ENCODE peak calls at places on chromosome 19, in seven cellular contexts. One of them, this sample, is unnamed. For H3K27me3, the result is how much of the 10 kb centered on the place peaks cover.

GRCh38 chr19:19538077-19538764 is at the start of gene CILP2:
- DNase-seq in H7: peak
- DNase-seq in effector memory CD4-positive, alpha-beta T cell: peak
- DNase-seq in A673: peak
- DNase-seq in bronchial epithelial cell: no peak
- DNase-seq in fibroblast of lung: no peak
- DNase-seq in Karpas-422: peak
- DNase-seq in this sample: no peak

GRCh38 chr19:31541396-31541795 is 192.2 kb upstream of the TSHZ3 start:
- DNase-seq in bronchial epithelial cell: no peak
- DNase-seq in Karpas-422: no peak
- DNase-seq in effector memory CD4-positive, alpha-beta T cell: no peak
- DNase-seq in A673: no peak
- DNase-seq in fibroblast of lung: no peak
- DNase-seq in H7: no peak
- DNase-seq in this sample: no peak

GRCh38 chr19:31674503-31675186 is 325.4 kb upstream of the TSHZ3 start:
- DNase-seq in bronchial epithelial cell: no peak
- DNase-seq in H7: no peak
- DNase-seq in fibroblast of lung: peak
- DNase-seq in Karpas-422: no peak
- DNase-seq in effector memory CD4-positive, alpha-beta T cell: no peak
- DNase-seq in A673: no peak
- DNase-seq in this sample: peak

GRCh38 chr19:19782783-19783182 is 38.8 kb downstream of the ZNF506 start:
- DNase-seq in H7: no peak
- DNase-seq in Karpas-422: no peak
- DNase-seq in fibroblast of lung: no peak
- DNase-seq in A673: no peak
- DNase-seq in effector memory CD4-positive, alpha-beta T cell: no peak
- DNase-seq in bronchial epithelial cell: no peak
- DNase-seq in this sample: no peak

GRCh38 chr19:37412700-37413099 is 41.8 kb downstream of the ZNF527 start:
- DNase-seq in Karpas-422: no peak
- DNase-seq in H7: no peak
- DNase-seq in fibroblast of lung: no peak
- DNase-seq in effector memory CD4-positive, alpha-beta T cell: no peak
- DNase-seq in bronchial epithelial cell: no peak
- DNase-seq in A673: no peak
- DNase-seq in this sample: no peak

GRCh38 chr19:46935066-46935663 is 74.4 kb downstream of the ARHGAP35 start:
- DNase-seq in Karpas-422: no peak
- DNase-seq in A673: no peak
- DNase-seq in H7: no peak
- DNase-seq in fibroblast of lung: no peak
- DNase-seq in bronchial epithelial cell: peak
- DNase-seq in effector memory CD4-positive, alpha-beta T cell: no peak
- DNase-seq in this sample: no peak

GRCh38 chr19:40143612-40144011 is 47.6 kb upstream of the MAP3K10 start:
- DNase-seq in A673: peak
- DNase-seq in bronchial epithelial cell: no peak
- DNase-seq in effector memory CD4-positive, alpha-beta T cell: no peak
- DNase-seq in H7: no peak
- DNase-seq in fibroblast of lung: no peak
- DNase-seq in Karpas-422: peak
- DNase-seq in this sample: no peak

GRCh38 chr19:16888629-16889371 is at the start of gene F2RL3:
- DNase-seq in Karpas-422: no peak
- DNase-seq in fibroblast of lung: no peak
- DNase-seq in effector memory CD4-positive, alpha-beta T cell: no peak
- DNase-seq in A673: no peak
- DNase-seq in bronchial epithelial cell: no peak
- DNase-seq in H7: peak
- DNase-seq in this sample: no peak

GRCh38 chr19:16620018-16620417 is 8.0 kb downstream of the MED26 start:
- DNase-seq in fibroblast of lung: no peak
- DNase-seq in bronchial epithelial cell: no peak
- DNase-seq in effector memory CD4-positive, alpha-beta T cell: no peak
- DNase-seq in H7: no peak
- DNase-seq in A673: no peak
- DNase-seq in Karpas-422: no peak
- DNase-seq in this sample: no peak

GRCh38 chr19:45876411-45877197 is 9.3 kb downstream of the IRF2BP1 start:
- DNase-seq in fibroblast of lung: peak
- DNase-seq in bronchial epithelial cell: no peak
- DNase-seq in effector memory CD4-positive, alpha-beta T cell: no peak
- DNase-seq in A673: no peak
- DNase-seq in H7: peak
- DNase-seq in Karpas-422: no peak
- DNase-seq in this sample: no peak

DNA sequence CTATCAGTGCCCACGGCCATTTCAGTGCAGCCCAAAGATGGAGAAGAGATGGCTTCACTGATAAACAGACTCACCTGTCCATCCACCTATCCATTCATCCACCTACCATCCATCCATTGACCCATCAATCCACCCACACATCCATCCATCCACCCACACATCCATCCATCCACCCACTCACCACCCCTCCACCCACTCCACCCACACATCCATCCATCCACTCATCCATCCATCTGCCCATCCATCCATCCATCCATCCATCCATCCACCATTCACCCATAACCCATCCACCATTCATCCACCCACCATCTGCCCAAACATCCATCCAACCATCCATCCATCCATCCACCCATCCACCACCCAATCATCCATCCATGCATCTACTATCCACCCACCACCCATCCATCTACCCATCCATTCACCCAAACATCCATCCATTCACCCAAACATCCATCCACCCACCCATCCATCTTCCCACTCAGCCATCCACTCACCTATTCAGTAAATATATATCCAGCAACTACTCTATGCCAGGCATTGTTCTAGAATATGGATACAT is 31.6 kb upstream of the ZNRF4 start:
- DNase-seq in effector memory CD4-positive, alpha-beta T cell: no peak
- DNase-seq in Karpas-422: no peak
- DNase-seq in fibroblast of lung: no peak
- DNase-seq in bronchial epithelial cell: no peak
- DNase-seq in H7: no peak
- DNase-seq in A673: no peak
- DNase-seq in this sample: no peak
- H3K27me3 ChIP-seq in effector memory CD4-positive, alpha-beta T cell: under half
- H3K27me3 ChIP-seq in Karpas-422: under half
- H3K27me3 ChIP-seq in fibroblast of lung: under half
- H3K27me3 ChIP-seq in bronchial epithelial cell: under half
- H3K27me3 ChIP-seq in H7: under half
- H3K27me3 ChIP-seq in A673: under half
- H3K27me3 ChIP-seq in this sample: under half

GRCh38 chr19:1674293-1674679 is 21.9 kb upstream of the TCF3 start:
- DNase-seq in A673: no peak
- DNase-seq in effector memory CD4-positive, alpha-beta T cell: no peak
- DNase-seq in bronchial epithelial cell: no peak
- DNase-seq in fibroblast of lung: no peak
- DNase-seq in Karpas-422: no peak
- DNase-seq in H7: peak
- DNase-seq in this sample: no peak

GRCh38 chr19:1678073-1678472 is 25.7 kb upstream of the TCF3 start:
- DNase-seq in A673: no peak
- DNase-seq in H7: no peak
- DNase-seq in bronchial epithelial cell: no peak
- DNase-seq in effector memory CD4-positive, alpha-beta T cell: no peak
- DNase-seq in Karpas-422: no peak
- DNase-seq in fibroblast of lung: no peak
- DNase-seq in this sample: no peak

GRCh38 chr19:1676351-1677266 is 24.2 kb upstream of the TCF3 start:
- DNase-seq in A673: no peak
- DNase-seq in bronchial epithelial cell: no peak
- DNase-seq in effector memory CD4-positive, alpha-beta T cell: no peak
- DNase-seq in Karpas-422: no peak
- DNase-seq in fibroblast of lung: no peak
- DNase-seq in H7: peak
- DNase-seq in this sample: no peak

GRCh38 chr19:1673645-1674292 is 21.4 kb upstream of the TCF3 start:
- DNase-seq in effector memory CD4-positive, alpha-beta T cell: no peak
- DNase-seq in A673: no peak
- DNase-seq in fibroblast of lung: no peak
- DNase-seq in bronchial epithelial cell: no peak
- DNase-seq in Karpas-422: peak
- DNase-seq in H7: peak
- DNase-seq in this sample: no peak

GRCh38 chr19:1675633-1676350 is 23.4 kb upstream of the TCF3 start:
- DNase-seq in effector memory CD4-positive, alpha-beta T cell: no peak
- DNase-seq in bronchial epithelial cell: no peak
- DNase-seq in A673: peak
- DNase-seq in fibroblast of lung: no peak
- DNase-seq in Karpas-422: no peak
- DNase-seq in H7: peak
- DNase-seq in this sample: no peak
- H3K27me3 ChIP-seq in effector memory CD4-positive, alpha-beta T cell: half or more
- H3K27me3 ChIP-seq in bronchial epithelial cell: under half
- H3K27me3 ChIP-seq in A673: under half
- H3K27me3 ChIP-seq in fibroblast of lung: under half
- H3K27me3 ChIP-seq in Karpas-422: under half
- H3K27me3 ChIP-seq in H7: half or more
- H3K27me3 ChIP-seq in this sample: under half

GRCh38 chr19:3289971-3290569 is 65.6 kb downstream of the CELF5 start:
- DNase-seq in A673: no peak
- DNase-seq in H7: peak
- DNase-seq in effector memory CD4-positive, alpha-beta T cell: no peak
- DNase-seq in Karpas-422: no peak
- DNase-seq in bronchial epithelial cell: peak
- DNase-seq in fibroblast of lung: no peak
- DNase-seq in this sample: no peak
- H3K27me3 ChIP-seq in A673: under half
- H3K27me3 ChIP-seq in H7: under half
- H3K27me3 ChIP-seq in effector memory CD4-positive, alpha-beta T cell: under half
- H3K27me3 ChIP-seq in Karpas-422: under half
- H3K27me3 ChIP-seq in bronchial epithelial cell: under half
- H3K27me3 ChIP-seq in fibroblast of lung: under half
- H3K27me3 ChIP-seq in this sample: under half

GRCh38 chr19:1466461-1467227 is 12.4 kb downstream of the C19orf25 start:
- DNase-seq in A673: no peak
- DNase-seq in Karpas-422: no peak
- DNase-seq in effector memory CD4-positive, alpha-beta T cell: no peak
- DNase-seq in bronchial epithelial cell: no peak
- DNase-seq in fibroblast of lung: no peak
- DNase-seq in H7: peak
- DNase-seq in this sample: no peak
- H3K27me3 ChIP-seq in A673: half or more
- H3K27me3 ChIP-seq in Karpas-422: under half
- H3K27me3 ChIP-seq in effector memory CD4-positive, alpha-beta T cell: under half
- H3K27me3 ChIP-seq in bronchial epithelial cell: under half
- H3K27me3 ChIP-seq in fibroblast of lung: under half
- H3K27me3 ChIP-seq in H7: half or more
- H3K27me3 ChIP-seq in this sample: under half

GRCh38 chr19:49423985-49424303 is 703 bp upstream of the PTH2 start:
- DNase-seq in effector memory CD4-positive, alpha-beta T cell: no peak
- DNase-seq in fibroblast of lung: no peak
- DNase-seq in bronchial epithelial cell: no peak
- DNase-seq in Karpas-422: no peak
- DNase-seq in H7: no peak
- DNase-seq in A673: no peak
- DNase-seq in this sample: no peak
- H3K27me3 ChIP-seq in effector memory CD4-positive, alpha-beta T cell: half or more
- H3K27me3 ChIP-seq in fibroblast of lung: half or more
- H3K27me3 ChIP-seq in bronchial epithelial cell: under half
- H3K27me3 ChIP-seq in Karpas-422: under half
- H3K27me3 ChIP-seq in H7: half or more
- H3K27me3 ChIP-seq in A673: half or more
- H3K27me3 ChIP-seq in this sample: half or more

GRCh38 chr19:55543567-55543966 is 1.8 kb downstream of the SBK3 start:
- DNase-seq in fibroblast of lung: no peak
- DNase-seq in A673: no peak
- DNase-seq in Karpas-422: no peak
- DNase-seq in bronchial epithelial cell: no peak
- DNase-seq in effector memory CD4-positive, alpha-beta T cell: no peak
- DNase-seq in H7: peak
- DNase-seq in this sample: no peak
- H3K27me3 ChIP-seq in fibroblast of lung: under half
- H3K27me3 ChIP-seq in A673: under half
- H3K27me3 ChIP-seq in Karpas-422: under half
- H3K27me3 ChIP-seq in bronchial epithelial cell: under half
- H3K27me3 ChIP-seq in effector memory CD4-positive, alpha-beta T cell: under half
- H3K27me3 ChIP-seq in H7: under half
- H3K27me3 ChIP-seq in this sample: under half

DNA sequence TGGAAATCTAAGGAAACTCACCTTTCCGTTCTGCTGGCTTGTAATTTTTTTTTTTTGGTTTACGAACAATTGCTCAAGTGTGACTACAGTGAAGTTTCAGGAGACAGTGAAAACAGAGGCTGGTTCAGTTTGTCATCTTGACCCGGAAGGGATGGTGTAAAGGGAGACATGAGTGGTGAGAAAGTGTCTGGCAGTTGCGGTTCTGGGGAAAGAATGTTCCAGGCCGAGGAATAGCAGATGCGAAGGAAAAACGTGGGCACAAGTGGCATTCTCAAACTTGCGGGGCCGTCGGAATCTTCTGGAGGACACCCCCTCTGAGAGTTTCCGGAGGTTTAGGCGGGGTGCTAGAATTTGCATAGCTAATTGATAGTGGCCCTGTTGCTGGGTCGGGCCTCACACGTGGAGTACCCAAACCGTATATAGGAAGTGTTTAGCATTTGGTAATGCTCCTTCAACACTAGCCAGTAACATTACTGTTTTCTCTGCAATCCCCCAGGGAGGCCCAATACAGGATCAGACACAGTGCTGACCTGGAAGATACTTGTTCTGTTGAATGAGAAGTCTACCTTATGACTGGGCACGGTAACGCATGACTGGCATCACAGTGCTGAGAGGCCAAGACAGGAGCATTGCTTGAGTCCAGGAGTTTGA is 2.8 kb upstream of the TNFSF9 start:
- DNase-seq in H7: peak
- DNase-seq in bronchial epithelial cell: no peak
- DNase-seq in effector memory CD4-positive, alpha-beta T cell: no peak
- DNase-seq in Karpas-422: peak
- DNase-seq in fibroblast of lung: no peak
- DNase-seq in A673: no peak
- DNase-seq in this sample: no peak
- H3K27me3 ChIP-seq in H7: under half
- H3K27me3 ChIP-seq in bronchial epithelial cell: under half
- H3K27me3 ChIP-seq in effector memory CD4-positive, alpha-beta T cell: under half
- H3K27me3 ChIP-seq in Karpas-422: under half
- H3K27me3 ChIP-seq in fibroblast of lung: under half
- H3K27me3 ChIP-seq in A673: under half
- H3K27me3 ChIP-seq in this sample: under half

This sample was measured in MG63.